ENCODE peak calls at places on chromosomes 12 and 14, in six cellular contexts. G is GM23338, E is HepG2, F is upper lobe of left lung, C is Panc1, T is K562. U is an unnamed sample.

GRCh38 chr12:112916270-112916669 is 9.5 kb downstream of the OAS1 start:
- ATAC-seq in F (no peak), E (no peak), G (no peak), T (no peak), C (no peak), U (peak)

GRCh38 chr12:89514751-89515150 is 9.8 kb downstream of the GALNT4 start:
- ATAC-seq in F (no peak), T (no peak), C (no peak), G (no peak), E (no peak), U (no peak)

GRCh38 chr14:97841762-97842161 is 1044.6 kb downstream of the VRK1 start:
- ATAC-seq in F (no peak), T (no peak), G (no peak), C (no peak), E (no peak), U (no peak)

GRCh38 chr12:58414398-58414871 is 473.1 kb downstream of the ATP23 start:
- ATAC-seq in G (no peak), F (no peak), T (no peak), E (no peak), C (peak), U (no peak)

GRCh38 chr12:112938751-112939150 is 477 bp downstream of the OAS3 start:
- ATAC-seq in C (peak), F (no peak), T (no peak), E (no peak), G (no peak), U (no peak)

GRCh38 chr14:70036665-70037064 is 152.1 kb downstream of the SLC8A3 start:
- ATAC-seq in C (no peak), E (peak), F (no peak), T (peak), G (peak), U (no peak)

GRCh38 chr12:71504471-71504852 is 64.9 kb downstream of the LGR5 start:
- ATAC-seq in F (no peak), E (no peak), T (no peak), G (peak), C (no peak), U (no peak)

GRCh38 chr14:25056688-25057078 is 6.7 kb upstream of the STXBP6 start:
- ATAC-seq in C (no peak), F (no peak), T (no peak), G (no peak), E (peak), U (no peak)

GRCh38 chr14:101006008-101006407 is 102.5 kb upstream of the RTL1 start:
- ATAC-seq in E (no peak), G (no peak), C (no peak), F (no peak), T (no peak), U (no peak)

GRCh38 chr14:56085471-56085870 is 32.7 kb upstream of the PELI2 start:
- ATAC-seq in C (no peak), G (no peak), F (no peak), E (no peak), T (no peak), U (no peak)

GRCh38 chr12:108516511-108517275 is 1.6 kb downstream of the FICD start:
- ATAC-seq in G (no peak), C (no peak), T (peak), E (peak), F (no peak), U (no peak)
- TF ChIP-seq CTCF in G (peak), C (peak), T (peak), E (no peak), F (no peak), U (no peak)

GRCh38 chr12:94781835-94782234 is 131.5 kb upstream of the TMCC3 start:
- ATAC-seq in T (no peak), C (no peak), E (no peak), G (no peak), F (no peak), U (no peak)

GRCh38 chr12:94783862-94784261 is 133.5 kb upstream of the TMCC3 start:
- ATAC-seq in E (no peak), T (no peak), C (no peak), G (no peak), F (no peak), U (no peak)

GRCh38 chr12:94779520-94779919 is 129.2 kb upstream of the TMCC3 start:
- ATAC-seq in G (no peak), E (no peak), T (no peak), C (no peak), F (no peak), U (no peak)

GRCh38 chr12:94783343-94783742 is 133.0 kb upstream of the TMCC3 start:
- ATAC-seq in C (no peak), G (no peak), E (no peak), T (no peak), F (no peak), U (no peak)

GRCh38 chr12:94777936-94778335 is 127.6 kb upstream of the TMCC3 start:
- ATAC-seq in G (no peak), C (no peak), E (no peak), F (no peak), T (no peak), U (no peak)
- TF ChIP-seq POLR2AphosphoS5 in G (no peak), C (no peak), E (no peak), F (no peak), T (no peak), U (no peak)

GRCh38 chr12:11834925-11835324 is 185.5 kb downstream of the ETV6 start:
- ATAC-seq in E (no peak), F (no peak), T (no peak), C (no peak), G (no peak), U (no peak)
- TF ChIP-seq CTCF in E (no peak), F (no peak), T (no peak), C (no peak), G (no peak), U (no peak)

GRCh38 chr12:124700810-124701594 is 133.6 kb upstream of the NCOR2 start:
- ATAC-seq in C (no peak), G (peak), T (no peak), F (peak), E (no peak), U (peak)
- TF ChIP-seq POLR2AphosphoS5 in C (no peak), G (no peak), T (no peak), F (peak), E (no peak), U (peak)

GRCh38 chr14:27025648-27026047 is 427.8 kb upstream of the NOVA1 start:
- ATAC-seq in T (no peak), F (no peak), G (no peak), E (no peak), C (no peak), U (no peak)

GRCh38 chr14:27026097-27026496 is 428.3 kb upstream of the NOVA1 start:
- ATAC-seq in C (no peak), T (no peak), F (no peak), E (no peak), G (no peak), U (no peak)
- TF ChIP-seq CTCF in C (no peak), T (no peak), F (no peak), E (no peak), G (no peak), U (no peak)

GRCh38 chr14:32393119-32393518 is 64.0 kb downstream of the AKAP6 start:
- ATAC-seq in G (no peak), E (no peak), T (no peak), C (no peak), F (no peak), U (no peak)
- TF ChIP-seq POLR2AphosphoS5 in G (no peak), E (no peak), T (no peak), C (no peak), F (no peak), U (no peak)

GRCh38 chr12:129196927-129197326 is 343.6 kb downstream of the GLT1D1 start:
- ATAC-seq in F (no peak), E (no peak), C (no peak), G (no peak), T (no peak), U (no peak)

GRCh38 chr12:129190827-129191226 is 337.5 kb downstream of the GLT1D1 start:
- ATAC-seq in G (no peak), T (no peak), E (peak), C (no peak), F (no peak), U (no peak)

GRCh38 chr12:129195081-129195480 is 341.8 kb downstream of the GLT1D1 start:
- ATAC-seq in E (no peak), G (no peak), T (no peak), F (no peak), C (no peak), U (no peak)

GRCh38 chr12:129193263-129193871 is 340.1 kb downstream of the GLT1D1 start:
- ATAC-seq in E (no peak), C (no peak), F (no peak), G (no peak), T (peak), U (no peak)
- TF ChIP-seq CTCF in E (peak), C (peak), F (no peak), G (peak), T (peak), U (no peak)

GRCh38 chr14:61736751-61737150 is 25.5 kb upstream of the SNAPC1 start:
- ATAC-seq in G (no peak), C (no peak), T (no peak), F (no peak), E (no peak), U (no peak)
- TF ChIP-seq POLR2AphosphoS5 in G (no peak), C (no peak), T (no peak), F (no peak), E (no peak), U (no peak)

GRCh38 chr14:42911642-42912041 is 1305.0 kb downstream of the LRFN5 start:
- ATAC-seq in T (no peak), C (no peak), E (no peak), G (no peak), F (no peak), U (no peak)
- TF ChIP-seq CTCF in T (no peak), C (peak), E (no peak), G (peak), F (no peak), U (no peak)

U was measured in gastroesophageal sphincter.